ENCODE peak calls at places on chromosomes 6 and 20, in five cellular contexts. X is psoas muscle; G is mammary epithelial cell; F is Caco-2; N is CD8-positive, alpha-beta T cell. Z is an unnamed sample.

GRCh38 chr6:113140721-113141120 is 716.4 kb upstream of the MARCKS start:
- DNase-seq in G (no peak), F (no peak), X (no peak), N (no peak), Z (no peak)

GRCh38 chr20:16393836-16394235 is 179.4 kb downstream of the KIF16B start:
- DNase-seq in F (no peak), G (no peak), X (no peak), N (no peak), Z (no peak)

GRCh38 chr20:4192378-4193048 is 177.2 kb upstream of the RNF24 start:
- DNase-seq in N (no peak), X (no peak), G (peak; percentile 72), F (no peak), Z (no peak)

GRCh38 chr6:122715725-122716124 is 63.8 kb upstream of the FABP7 start:
- DNase-seq in N (no peak), F (no peak), X (no peak), G (no peak), Z (no peak)

GRCh38 chr6:89553446-89553845 is 85.1 kb downstream of the LYRM2 start:
- DNase-seq in X (no peak), N (no peak), F (no peak), G (no peak), Z (no peak)

GRCh38 chr6:14770040-14770439 is 475.8 kb upstream of the JARID2 start:
- DNase-seq in F (no peak), X (no peak), N (no peak), G (no peak), Z (no peak)

GRCh38 chr6:146785001-146785585 is 186.3 kb downstream of the ADGB start:
- DNase-seq in X (no peak), G (peak; percentile 11), N (no peak), F (peak; percentile 36), Z (no peak)

GRCh38 chr6:37083243-37084138 is 78.0 kb downstream of the FGD2 start:
- DNase-seq in F (peak; percentile 45), X (peak; percentile 63), G (peak; percentile 76), N (no peak), Z (no peak)

GRCh38 chr6:97626586-97627441 is 343.8 kb upstream of the MMS22L start:
- DNase-seq in F (no peak), N (no peak), G (no peak), X (no peak), Z (peak; percentile 13)

GRCh38 chr6:140062042-140063041 is 687.9 kb upstream of the CITED2 start:
- DNase-seq in F (no peak), G (peak; percentile 82), X (peak; percentile 51), N (no peak), Z (peak; percentile 43)

GRCh38 chr6:100194535-100194934 is 200.5 kb upstream of the MCHR2 start:
- DNase-seq in F (no peak), N (no peak), G (no peak), X (no peak), Z (no peak)

GRCh38 chr6:144344651-144345050 is 59.5 kb downstream of the UTRN start:
- DNase-seq in N (peak; percentile 40), X (no peak), F (no peak), G (no peak), Z (no peak)

GRCh38 chr6:131628726-131629125 is 684 bp upstream of the MED23 start:
- DNase-seq in G (no peak), N (no peak), F (no peak), X (no peak), Z (no peak)
- H3K4me3 ChIP-seq in G (no peak overlapping the region), N (peak overlapping the region; percentile 83), F (peak overlapping the region; percentile 34), X (peak overlapping the region; percentile 78), Z (peak overlapping the region; percentile 86)

GRCh38 chr20:62562831-62563230 is 79.5 kb upstream of the SLCO4A1 start:
- DNase-seq in X (no peak), N (no peak), F (no peak), G (no peak), Z (no peak)
- H3K27me3 ChIP-seq in X (no peaks in the 10 kb centered on the region), N (no peaks in the 10 kb centered on the region), F (no peaks in the 10 kb centered on the region), G (peaks cover 22% of the 10 kb centered on the region), Z (no peaks in the 10 kb centered on the region)

GRCh38 chr20:41577129-41578009 is 40.8 kb downstream of the CHD6 start:
- DNase-seq in G (no peak), X (no peak), N (no peak), F (peak; percentile 40), Z (no peak)
- H3K9me3 ChIP-seq in G (no peaks in the 10 kb centered on the region), X (no peaks in the 10 kb centered on the region), N (no peaks in the 10 kb centered on the region), F (peaks cover 12% of the 10 kb centered on the region), Z (no peaks in the 10 kb centered on the region)

GRCh38 chr6:47413752-47414516 is 63.7 kb upstream of the CD2AP start:
- DNase-seq in F (peak; percentile 63), G (peak; percentile 67), X (no peak), N (peak; percentile 37), Z (peak; percentile 7)
- H3K4me3 ChIP-seq in F (peak overlapping the region; percentile 44), G (peak overlapping the region; percentile 45), X (peak overlapping the region; percentile 64), N (peak overlapping the region; percentile 38), Z (peak overlapping the region; percentile 47)

GRCh38 chr6:17850281-17850680 is 137.2 kb downstream of the KIF13A start:
- DNase-seq in N (no peak), G (no peak), F (no peak), X (no peak), Z (no peak)
- H3K27me3 ChIP-seq in N (no peaks in the 10 kb centered on the region), G (no peaks in the 10 kb centered on the region), F (no peaks in the 10 kb centered on the region), X (no peaks in the 10 kb centered on the region), Z (no peaks in the 10 kb centered on the region)

GRCh38 chr6:77512554-77512953 is 49.3 kb upstream of the HTR1B start:
- DNase-seq in G (no peak), N (no peak), X (no peak), F (no peak), Z (no peak)

GRCh38 chr6:77511860-77512259 is 48.6 kb upstream of the HTR1B start:
- DNase-seq in X (no peak), N (no peak), F (no peak), G (peak; percentile 19), Z (no peak)
- H3K9me3 ChIP-seq in X (peaks cover 7% of the 10 kb centered on the region), N (no peaks in the 10 kb centered on the region), F (no peaks in the 10 kb centered on the region), G (peaks cover 13% of the 10 kb centered on the region), Z (peaks cover 4% of the 10 kb centered on the region)

DNA sequence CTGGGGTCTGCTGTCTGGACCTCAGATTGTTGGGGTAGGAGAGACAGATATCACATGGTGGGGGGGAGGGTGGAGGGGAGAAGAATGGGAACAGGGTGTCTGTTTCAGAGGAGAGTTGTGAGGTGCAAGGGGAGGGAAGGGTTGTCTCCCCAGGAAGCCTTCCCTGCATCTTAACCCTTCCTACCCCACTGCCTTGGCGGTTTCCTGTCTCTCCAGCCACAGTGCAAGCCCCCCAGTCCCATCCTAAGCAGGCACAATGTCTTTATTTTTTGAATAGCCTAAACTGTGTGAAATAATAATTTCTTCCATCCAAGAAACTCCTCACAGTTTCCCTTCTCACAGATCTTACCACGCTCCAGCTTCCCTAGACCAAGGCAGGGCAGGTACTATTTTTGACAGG is 3.5 kb downstream of the FOXP4 start:
- DNase-seq in F (no peak), X (no peak), N (no peak), G (no peak), Z (no peak)
- H3K4me3 ChIP-seq in F (no peak overlapping the region), X (no peak overlapping the region), N (no peak overlapping the region), G (no peak overlapping the region), Z (no peak overlapping the region)

DNA sequence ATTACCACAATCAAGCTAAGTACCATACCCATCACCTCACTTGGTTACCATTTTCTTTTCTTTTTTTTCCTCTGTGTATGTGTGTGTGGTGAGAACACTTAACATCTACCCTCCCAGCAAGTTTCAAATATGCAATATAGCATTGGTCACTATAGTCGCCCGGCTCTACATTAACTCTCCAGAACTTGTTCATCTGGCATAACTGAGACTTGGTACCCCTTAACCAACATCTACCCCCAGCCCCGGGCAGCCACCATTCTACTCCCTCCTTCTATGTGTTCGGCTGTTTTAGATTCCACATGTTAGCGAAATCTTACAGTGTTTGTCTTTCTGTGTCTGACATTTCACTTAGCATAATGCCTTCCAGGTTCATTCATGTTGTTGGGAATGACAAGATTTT is 89.0 kb upstream of the TOP1 start:
- DNase-seq in F (no peak), N (no peak), X (no peak), G (no peak), Z (no peak)
- H3K27me3 ChIP-seq in F (no peaks in the 10 kb centered on the region), N (no peaks in the 10 kb centered on the region), X (no peaks in the 10 kb centered on the region), G (no peaks in the 10 kb centered on the region), Z (no peaks in the 10 kb centered on the region)